ENCODE peak calls at places on chromosomes 6 and 20, in six cellular contexts. U, S, D, F, J and B are unnamed samples.
A peak's percentile ranks its signal among the peaks of the same experiment; 100 is the strongest.

GRCh38 chr6:39339557-39340555 is 17.4 kb upstream of the KCNK16 start:
- DNase-seq in J (no peak), F (peak; percentile 42), D (no peak), S (peak; percentile 91), U (no peak), B (no peak)

GRCh38 chr6:100948381-100949133 is 67.4 kb upstream of the ASCC3 start:
- DNase-seq in S (no peak), U (no peak), D (no peak), J (peak; percentile 72), F (no peak), B (peak; percentile 44)

GRCh38 chr6:157593596-157593995 is 212.6 kb downstream of the ZDHHC14 start:
- DNase-seq in S (no peak), D (no peak), J (no peak), U (no peak), F (no peak), B (no peak)

GRCh38 chr20:3686867-3687321 is 5.1 kb upstream of the ADAM33 start:
- DNase-seq in D (peak; percentile 97), F (peak; percentile 92), U (no peak), J (peak; percentile 87), S (no peak), B (peak; percentile 95)

GRCh38 chr6:39835856-39836442 is 43.8 kb downstream of the DAAM2 start:
- DNase-seq in J (no peak), U (no peak), S (no peak), D (peak; percentile 49), F (peak; percentile 41), B (no peak)

GRCh38 chr20:54029176-54029575 is 41.2 kb downstream of the BCAS1 start:
- DNase-seq in S (no peak), J (no peak), F (no peak), D (peak; percentile 54), U (no peak), B (peak; percentile 21)

GRCh38 chr20:48627737-48628128 is 200.1 kb downstream of the PREX1 start:
- DNase-seq in D (no peak), J (no peak), F (no peak), U (no peak), S (no peak), B (no peak)

GRCh38 chr20:4406627-4407026 is 315.1 kb upstream of the PRND start:
- DNase-seq in U (no peak), J (peak; percentile 89), F (peak; percentile 46), S (no peak), D (peak; percentile 96), B (peak; percentile 56)

GRCh38 chr6:45644720-45645119 is 267.0 kb upstream of the SUPT3H start:
- DNase-seq in D (no peak), J (no peak), U (no peak), S (no peak), F (no peak), B (no peak)

GRCh38 chr6:56708810-56709597 is 66.3 kb upstream of the DST start:
- DNase-seq in U (no peak), S (peak; percentile 62), F (peak; percentile 64), D (peak; percentile 86), J (peak; percentile 81), B (peak; percentile 60)

GRCh38 chr6:106290954-106291353 is 34.6 kb downstream of the ATG5 start:
- DNase-seq in S (no peak), D (no peak), U (no peak), F (no peak), J (no peak), B (no peak)

GRCh38 chr20:51563597-51564332 is 21.2 kb upstream of the NFATC2 start:
- DNase-seq in U (no peak), F (peak; percentile 91), J (peak; percentile 48), S (peak; percentile 54), D (peak; percentile 90), B (peak; percentile 71)

GRCh38 chr6:7042056-7042653 is 65.6 kb upstream of the RREB1 start:
- DNase-seq in F (peak; percentile 37), S (no peak), J (no peak), U (no peak), D (peak; percentile 15), B (no peak)

GRCh38 chr20:37108676-37109075 is 12.9 kb upstream of the RBL1 start:
- DNase-seq in J (peak; percentile 9), S (no peak), F (no peak), U (no peak), D (peak; percentile 24), B (no peak)

GRCh38 chr6:3386374-3386857 is 70.4 kb downstream of the SLC22A23 start:
- DNase-seq in S (no peak), J (no peak), F (no peak), U (no peak), D (no peak), B (no peak)

GRCh38 chr6:114453737-114454276 is 111.0 kb upstream of the HS3ST5 start:
- DNase-seq in U (no peak), S (no peak), F (no peak), J (no peak), D (no peak), B (no peak)

GRCh38 chr6:110328231-110328630 is 29.9 kb downstream of the METTL24 start:
- DNase-seq in S (no peak), U (no peak), J (no peak), F (peak; percentile 29), D (peak; percentile 57), B (no peak)

GRCh38 chr6:105384004-105384403 is 18.9 kb downstream of the PREP start:
- DNase-seq in D (no peak), F (no peak), U (no peak), S (no peak), J (no peak), B (peak; percentile 39)

GRCh38 chr6:158817298-158818007 is 1.7 kb downstream of the EZR start:
- DNase-seq in U (no peak), J (no peak), S (peak; percentile 15), F (peak; percentile 66), D (peak; percentile 24), B (peak; percentile 59)

GRCh38 chr20:1618954-1619550 is 757 bp downstream of the SIRPB1 start:
- DNase-seq in F (no peak), U (no peak), J (no peak), D (no peak), S (no peak), B (no peak)

GRCh38 chr6:62492192-62492822 is 206.3 kb upstream of the KHDRBS2 start:
- DNase-seq in J (no peak), S (no peak), F (no peak), U (no peak), D (no peak), B (no peak)

GRCh38 chr20:58142843-58143185 is 85.6 kb downstream of the ANKRD60 start:
- DNase-seq in S (no peak), D (no peak), F (no peak), U (no peak), J (no peak), B (no peak)

GRCh38 chr6:52650946-52651345 is 20.0 kb upstream of the TMEM14A start:
- DNase-seq in U (no peak), D (no peak), J (peak; percentile 27), S (no peak), F (no peak), B (no peak)

GRCh38 chr6:16805190-16805860 is 44.1 kb upstream of the ATXN1 start:
- DNase-seq in J (no peak), F (no peak), S (no peak), U (no peak), D (peak; percentile 6), B (peak; percentile 22)

GRCh38 chr20:43331911-43332310 is 125.8 kb upstream of the SRSF6 start:
- DNase-seq in D (peak; percentile 32), U (no peak), J (no peak), F (no peak), S (no peak), B (no peak)

GRCh38 chr20:37379967-37380828 is 34.3 kb downstream of the SRC start:
- DNase-seq in F (peak; percentile 35), D (peak; percentile 45), J (peak; percentile 22), U (no peak), S (no peak), B (no peak)